ENCODE peak calls at places on chromosome 10, in seven cellular contexts. A is HEK293T, F is endothelial cell of umbilical vein, Y is smooth muscle cell of the brain vasculature, I is cerebellum, N is germinal center, P is GM20000. E is an unnamed sample.

GRCh38 chr10:86319626-86320025 is 47.0 kb downstream of the GRID1 start:
- DNase-seq in N (no peak), P (no peak), Y (no peak), F (no peak), A (no peak), I (no peak), E (no peak)

GRCh38 chr10:81473755-81474154 is 401.2 kb upstream of the NRG3 start:
- DNase-seq in F (no peak), P (no peak), A (no peak), I (no peak), Y (no peak), N (no peak), E (no peak)

GRCh38 chr10:77889277-77889903 is 37.2 kb downstream of the DLG5 start:
- DNase-seq in N (no peak), I (no peak), A (peak; percentile 37), P (no peak), Y (no peak), F (no peak), E (peak; percentile 59)

GRCh38 chr10:24642921-24643678 is 80.6 kb downstream of the ARHGAP21 start:
- DNase-seq in Y (peak; percentile 51), F (peak; percentile 78), A (peak; percentile 41), N (peak; percentile 22), P (peak; percentile 39), I (peak; percentile 75), E (no peak)

GRCh38 chr10:80100861-80101695 is 22.6 kb downstream of the TMEM254 start:
- DNase-seq in P (no peak), N (no peak), Y (no peak), I (no peak), F (no peak), A (no peak), E (no peak)

GRCh38 chr10:12062754-12063482 is 5.8 kb upstream of the DHTKD1 start:
- DNase-seq in N (no peak), Y (no peak), I (no peak), A (no peak), P (no peak), F (no peak), E (no peak)

GRCh38 chr10:98664329-98665042 is 217.8 kb upstream of the HPS1 start:
- DNase-seq in Y (no peak), I (no peak), N (peak; percentile 54), F (peak; percentile 18), A (peak; percentile 73), P (peak; percentile 45), E (peak; percentile 42)

GRCh38 chr10:112649492-112650152 is 202.6 kb downstream of the VTI1A start:
- DNase-seq in A (no peak), F (peak; percentile 11), Y (no peak), N (no peak), I (no peak), P (no peak), E (no peak)

GRCh38 chr10:81576336-81576735 is 298.7 kb upstream of the NRG3 start:
- DNase-seq in P (no peak), F (no peak), Y (no peak), I (no peak), A (no peak), N (no peak), E (no peak)

GRCh38 chr10:119281581-119282071 is 74.3 kb downstream of the GRK5 start:
- DNase-seq in N (no peak), P (no peak), F (no peak), Y (no peak), I (peak; percentile 79), A (no peak), E (peak; percentile 75)

GRCh38 chr10:133442191-133442966 is 11.4 kb upstream of the SCART1 start:
- DNase-seq in A (no peak), P (no peak), N (no peak), Y (no peak), F (no peak), I (no peak), E (no peak)

GRCh38 chr10:122740640-122741039 is 41.0 kb upstream of the C10orf120 start:
- DNase-seq in P (no peak), I (no peak), A (no peak), F (no peak), Y (no peak), N (no peak), E (no peak)

GRCh38 chr10:79349766-79350406 is 2.6 kb downstream of the PPIF start:
- DNase-seq in P (peak; percentile 5), N (no peak), A (no peak), Y (no peak), F (no peak), I (no peak), E (peak; percentile 87)

GRCh38 chr10:111030042-111030750 is 46.6 kb upstream of the ADRA2A start:
- DNase-seq in A (no peak), F (no peak), Y (no peak), I (no peak), P (no peak), N (no peak), E (no peak)

GRCh38 chr10:63227207-63227895 is 94.2 kb downstream of the NRBF2 start:
- DNase-seq in A (no peak), P (peak; percentile 29), I (no peak), N (no peak), F (no peak), Y (no peak), E (no peak)

GRCh38 chr10:58305821-58306220 is 29.0 kb upstream of the UBE2D1 start:
- DNase-seq in N (no peak), P (no peak), F (no peak), Y (no peak), I (no peak), A (no peak), E (no peak)

GRCh38 chr10:75102830-75103673 is 8.4 kb upstream of the SAMD8 start:
- DNase-seq in N (no peak), P (no peak), I (no peak), A (no peak), F (no peak), Y (no peak), E (no peak)

GRCh38 chr10:80416401-80417098 is 8.2 kb downstream of the PRXL2A start:
- DNase-seq in I (no peak), F (peak; percentile 88), P (no peak), N (no peak), A (peak; percentile 35), Y (peak; percentile 69), E (peak; percentile 94)

GRCh38 chr10:83908987-83909386 is 230.3 kb upstream of the GHITM start:
- DNase-seq in P (no peak), A (no peak), I (no peak), N (no peak), Y (no peak), F (no peak), E (no peak)

GRCh38 chr10:60978287-60979115 is 34.5 kb upstream of the RHOBTB1 start:
- DNase-seq in Y (no peak), N (no peak), A (peak; percentile 25), I (no peak), F (peak; percentile 94), P (no peak), E (peak; percentile 86)

GRCh38 chr10:71782917-71783490 is 9.7 kb upstream of the VSIR start:
- DNase-seq in P (no peak), Y (no peak), N (no peak), F (no peak), A (no peak), I (no peak), E (no peak)

GRCh38 chr10:71920540-71921318 is 43.5 kb upstream of the CHST3 start:
- DNase-seq in P (no peak), F (no peak), A (no peak), I (no peak), Y (no peak), N (no peak), E (no peak)

GRCh38 chr10:103855852-103856496 is 598 bp upstream of the SH3PXD2A start:
- DNase-seq in A (no peak), F (no peak), Y (no peak), P (no peak), N (no peak), I (no peak), E (no peak)

GRCh38 chr10:13066527-13066926 is 33.4 kb upstream of the OPTN start:
- DNase-seq in Y (no peak), N (no peak), F (no peak), I (no peak), A (no peak), P (no peak), E (no peak)

GRCh38 chr10:86345296-86346168 is 21.1 kb downstream of the GRID1 start:
- DNase-seq in N (no peak), A (no peak), Y (no peak), P (no peak), I (no peak), F (no peak), E (no peak)

GRCh38 chr10:100713049-100713858 is 32.1 kb upstream of the PAX2 start:
- DNase-seq in N (no peak), I (no peak), P (peak; percentile 38), A (no peak), Y (no peak), F (no peak), E (no peak)

GRCh38 chr10:73983096-73984047 is 14.5 kb upstream of the VCL start:
- DNase-seq in F (no peak), I (no peak), N (no peak), A (no peak), Y (no peak), P (no peak), E (no peak)

GRCh38 chr10:104580774-104581675 is 60.1 kb upstream of the SORCS3 start:
- DNase-seq in I (peak; percentile 52), N (peak; percentile 65), P (peak; percentile 78), Y (peak; percentile 1), A (peak; percentile 84), F (peak; percentile 36), E (peak; percentile 90)

GRCh38 chr10:51667992-51668689 is 31.3 kb downstream of the CSTF2T start:
- DNase-seq in N (no peak), Y (no peak), I (no peak), F (peak; percentile 80), A (no peak), P (no peak), E (no peak)

GRCh38 chr10:13567030-13567429 is 19.7 kb upstream of the PRPF18 start:
- DNase-seq in A (no peak), P (no peak), N (no peak), I (no peak), F (no peak), Y (no peak), E (no peak)

GRCh38 chr10:50625663-50626062 is 1.9 kb upstream of the SGMS1 start:
- DNase-seq in I (no peak), N (no peak), F (no peak), Y (no peak), A (no peak), P (peak; percentile 24), E (no peak)

GRCh38 chr10:80090120-80090519 is 11.7 kb downstream of the TMEM254 start:
- DNase-seq in A (no peak), I (no peak), Y (no peak), P (no peak), N (no peak), F (peak; percentile 37), E (no peak)

GRCh38 chr10:90722832-90723231 is 135.0 kb downstream of the HTR7 start:
- DNase-seq in N (no peak), F (no peak), Y (no peak), A (no peak), P (no peak), I (no peak), E (no peak)

GRCh38 chr10:59625842-59626522 is 83.7 kb downstream of the SLC16A9 start:
- DNase-seq in P (peak; percentile 55), I (peak; percentile 75), N (peak; percentile 69), Y (peak; percentile 28), F (peak; percentile 67), A (peak; percentile 65), E (peak; percentile 58)

GRCh38 chr10:75399461-75400162 is 2.0 kb downstream of the ZNF503 start:
- DNase-seq in I (peak; percentile 43), Y (no peak), N (peak; percentile 47), A (no peak), P (peak; percentile 88), F (peak; percentile 75), E (peak; percentile 88)

GRCh38 chr10:63260860-63261251 is 127.7 kb downstream of the NRBF2 start:
- DNase-seq in I (no peak), P (no peak), F (no peak), Y (no peak), A (no peak), N (peak; percentile 17), E (no peak)

GRCh38 chr10:118594392-118595063 is 920 bp downstream of the PRLHR start:
- DNase-seq in A (no peak), I (peak; percentile 24), F (peak; percentile 35), P (peak; percentile 67), N (no peak), Y (no peak), E (peak; percentile 76)